ENCODE peak calls at places on chromosomes 13 and 19, in seven cellular contexts. One of them, this sample, is unnamed.

GRCh38 chr13:29897102-29897501 is 46.7 kb upstream of the UBL3 start:
- DNase-seq in breast epithelium: no peak
- DNase-seq in A549: no peak
- DNase-seq in body of pancreas: no peak
- DNase-seq in stomach: no peak
- DNase-seq in right lobe of liver: no peak
- DNase-seq in lower leg skin: no peak
- DNase-seq in this sample: no peak

GRCh38 chr13:78413887-78414553 is 189.3 kb downstream of the POU4F1 start:
- DNase-seq in stomach: no peak
- DNase-seq in right lobe of liver: no peak
- DNase-seq in A549: no peak
- DNase-seq in body of pancreas: no peak
- DNase-seq in breast epithelium: no peak
- DNase-seq in lower leg skin: no peak
- DNase-seq in this sample: no peak

GRCh38 chr19:52600639-52601024 is 30.5 kb downstream of the ZNF701 start:
- DNase-seq in stomach: peak; percentile 33
- DNase-seq in body of pancreas: no peak
- DNase-seq in right lobe of liver: peak; percentile 59
- DNase-seq in lower leg skin: peak; percentile 87
- DNase-seq in A549: no peak
- DNase-seq in breast epithelium: no peak
- DNase-seq in this sample: no peak

GRCh38 chr19:42594617-42595489 is at the start of gene CEACAM8:
- DNase-seq in stomach: no peak
- DNase-seq in lower leg skin: no peak
- DNase-seq in A549: no peak
- DNase-seq in body of pancreas: no peak
- DNase-seq in breast epithelium: no peak
- DNase-seq in right lobe of liver: no peak
- DNase-seq in this sample: no peak

GRCh38 chr13:64397699-64398098 is 2832.4 kb downstream of the PCDH9 start:
- DNase-seq in stomach: no peak
- DNase-seq in right lobe of liver: no peak
- DNase-seq in body of pancreas: no peak
- DNase-seq in A549: no peak
- DNase-seq in breast epithelium: no peak
- DNase-seq in lower leg skin: no peak
- DNase-seq in this sample: no peak

GRCh38 chr13:50403311-50403710 is 388.1 kb downstream of the KCNRG start:
- DNase-seq in breast epithelium: peak; percentile 34
- DNase-seq in body of pancreas: peak; percentile 52
- DNase-seq in right lobe of liver: no peak
- DNase-seq in A549: no peak
- DNase-seq in stomach: peak; percentile 44
- DNase-seq in lower leg skin: no peak
- DNase-seq in this sample: no peak

GRCh38 chr13:109704771-109705628 is 81.4 kb downstream of the IRS2 start:
- DNase-seq in body of pancreas: peak; percentile 64
- DNase-seq in right lobe of liver: peak; percentile 89
- DNase-seq in breast epithelium: no peak
- DNase-seq in lower leg skin: peak; percentile 88
- DNase-seq in A549: peak; percentile 22
- DNase-seq in stomach: peak; percentile 57
- DNase-seq in this sample: peak; percentile 58

GRCh38 chr13:96216543-96216942 is 126.6 kb downstream of the HS6ST3 start:
- DNase-seq in A549: no peak
- DNase-seq in stomach: no peak
- DNase-seq in lower leg skin: no peak
- DNase-seq in breast epithelium: no peak
- DNase-seq in right lobe of liver: no peak
- DNase-seq in body of pancreas: no peak
- DNase-seq in this sample: no peak

GRCh38 chr19:36209372-36209771 is 5.1 kb downstream of the ZNF565 start:
- DNase-seq in right lobe of liver: no peak
- DNase-seq in body of pancreas: no peak
- DNase-seq in A549: no peak
- DNase-seq in lower leg skin: no peak
- DNase-seq in breast epithelium: no peak
- DNase-seq in stomach: no peak
- DNase-seq in this sample: no peak

DNA sequence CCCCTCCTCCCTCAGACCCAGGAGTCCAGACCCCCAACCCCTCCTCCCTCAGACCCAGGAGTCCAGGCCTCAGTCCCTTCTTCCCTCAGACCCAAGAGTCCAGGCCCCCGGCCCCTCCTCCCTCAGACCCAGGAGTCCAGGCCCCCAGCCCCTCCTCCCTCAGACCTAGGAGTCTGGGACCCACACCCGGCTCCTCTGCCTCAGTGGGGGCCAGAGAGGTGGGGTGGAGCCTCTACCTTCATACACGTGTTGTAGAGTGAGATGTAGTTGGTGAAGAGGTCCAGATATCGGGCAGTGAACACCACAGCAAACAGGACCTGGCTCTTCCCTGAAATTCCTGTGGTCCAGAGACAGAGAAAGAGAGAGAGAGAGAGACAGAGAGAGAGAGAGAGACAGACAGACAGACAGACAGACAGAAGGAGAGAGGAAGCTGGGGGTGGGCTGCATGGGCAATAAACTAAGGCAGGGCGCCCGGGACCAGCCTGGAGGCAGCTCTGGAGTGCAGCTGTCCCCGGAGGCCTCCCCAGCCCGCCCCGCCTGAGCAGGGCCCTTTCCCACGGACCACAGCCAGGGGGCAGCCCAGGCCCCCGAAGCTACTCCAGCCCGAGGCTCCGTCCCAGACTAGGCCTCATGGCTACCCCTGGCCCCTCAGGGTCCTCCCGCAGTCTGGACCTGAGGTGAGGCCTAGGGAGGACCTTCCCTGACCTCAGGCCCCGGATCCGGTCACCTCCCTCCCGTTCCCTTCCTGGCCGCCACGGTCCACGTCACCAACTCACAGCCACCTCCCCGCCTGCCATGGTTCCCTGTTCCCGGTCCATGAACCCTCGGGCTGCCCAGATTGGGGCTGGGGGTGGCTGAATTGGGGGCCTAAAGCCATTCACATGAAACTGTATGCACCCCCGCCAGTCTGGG is 907 bp downstream of the KDELR1 start:
- DNase-seq in body of pancreas: peak; percentile 72
- DNase-seq in stomach: peak; percentile 70
- DNase-seq in right lobe of liver: peak; percentile 77
- DNase-seq in breast epithelium: peak; percentile 50
- DNase-seq in lower leg skin: peak; percentile 92
- DNase-seq in A549: no peak
- DNase-seq in this sample: no peak
- TF ChIP-seq POLR2A in body of pancreas: no peak
- TF ChIP-seq POLR2A in stomach: no peak
- TF ChIP-seq POLR2A in right lobe of liver: peak; percentile 23
- TF ChIP-seq POLR2A in breast epithelium: no peak
- TF ChIP-seq POLR2A in lower leg skin: no peak
- TF ChIP-seq POLR2A in A549: no peak
- TF ChIP-seq POLR2A in this sample: no peak

GRCh38 chr13:20716951-20717350 is 13.5 kb downstream of the IL17D start:
- DNase-seq in A549: no peak
- DNase-seq in body of pancreas: no peak
- DNase-seq in right lobe of liver: no peak
- DNase-seq in lower leg skin: no peak
- DNase-seq in breast epithelium: no peak
- DNase-seq in stomach: no peak
- DNase-seq in this sample: peak; percentile 76

GRCh38 chr13:20715340-20715732 is 11.8 kb downstream of the IL17D start:
- DNase-seq in stomach: no peak
- DNase-seq in right lobe of liver: no peak
- DNase-seq in A549: no peak
- DNase-seq in lower leg skin: no peak
- DNase-seq in body of pancreas: no peak
- DNase-seq in breast epithelium: no peak
- DNase-seq in this sample: no peak

GRCh38 chr13:20719783-20720182 is 16.3 kb downstream of the IL17D start:
- DNase-seq in breast epithelium: no peak
- DNase-seq in body of pancreas: no peak
- DNase-seq in A549: no peak
- DNase-seq in stomach: no peak
- DNase-seq in right lobe of liver: no peak
- DNase-seq in lower leg skin: no peak
- DNase-seq in this sample: peak; percentile 84

GRCh38 chr13:20718958-20719566 is 15.6 kb downstream of the IL17D start:
- DNase-seq in right lobe of liver: no peak
- DNase-seq in stomach: no peak
- DNase-seq in breast epithelium: no peak
- DNase-seq in A549: no peak
- DNase-seq in body of pancreas: no peak
- DNase-seq in lower leg skin: no peak
- DNase-seq in this sample: no peak

DNA sequence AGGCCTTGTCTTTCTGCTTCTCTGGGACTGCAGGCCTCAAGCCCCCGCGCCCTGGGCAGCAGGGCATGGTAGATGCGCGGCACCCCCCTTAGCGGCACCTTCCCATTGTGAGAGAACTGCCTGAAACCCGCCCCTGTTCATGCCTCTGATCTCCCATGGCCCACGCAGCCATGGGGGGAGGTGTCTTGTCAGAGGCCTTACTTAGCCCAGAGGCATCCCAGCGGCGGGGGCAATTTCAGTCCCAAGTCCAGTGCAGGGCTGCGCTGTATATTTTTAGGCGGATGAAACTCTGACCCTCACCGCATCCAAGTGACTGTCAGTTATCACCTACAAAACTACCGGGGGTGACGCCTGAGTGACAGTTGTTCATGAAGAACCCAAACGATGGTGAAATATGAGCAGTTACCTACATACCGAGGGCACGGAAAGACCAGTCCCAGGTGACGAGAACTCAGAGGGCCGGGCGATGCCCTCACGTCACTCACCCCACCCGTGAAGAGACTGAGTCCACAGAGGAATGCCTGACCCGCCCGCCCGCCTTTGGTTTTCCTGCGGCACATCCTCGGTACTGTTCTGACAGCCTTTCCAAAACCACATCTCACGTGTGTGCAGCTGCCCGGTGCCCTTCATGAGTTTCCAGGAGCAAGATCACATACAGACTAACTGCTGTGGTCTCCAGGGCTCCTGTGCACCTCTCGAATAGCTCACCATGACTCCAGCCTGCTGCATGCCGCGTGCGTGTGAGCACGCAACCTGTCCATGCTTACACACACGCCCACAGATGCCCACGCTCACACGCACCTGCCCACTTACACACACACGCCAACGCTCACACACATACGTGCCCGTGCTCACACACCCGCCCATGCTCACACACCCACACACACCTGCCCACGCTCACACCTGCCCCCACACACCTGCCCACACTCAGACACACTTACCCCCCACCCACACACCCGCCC is 14.4 kb downstream of the IL17D start:
- DNase-seq in right lobe of liver: no peak
- DNase-seq in breast epithelium: no peak
- DNase-seq in stomach: no peak
- DNase-seq in body of pancreas: no peak
- DNase-seq in A549: no peak
- DNase-seq in lower leg skin: no peak
- DNase-seq in this sample: peak; percentile 61
- H3K4me3 ChIP-seq in right lobe of liver: no peak overlapping the region
- H3K4me3 ChIP-seq in breast epithelium: no peak overlapping the region
- H3K4me3 ChIP-seq in stomach: no peak overlapping the region
- H3K4me3 ChIP-seq in body of pancreas: no peak overlapping the region
- H3K4me3 ChIP-seq in A549: no peak overlapping the region
- H3K4me3 ChIP-seq in lower leg skin: no peak overlapping the region
- H3K4me3 ChIP-seq in this sample: peak overlapping the region; percentile 7

GRCh38 chr19:32580901-32581703 is at the start of gene PDCD5:
- DNase-seq in lower leg skin: peak; percentile 99
- DNase-seq in body of pancreas: peak; percentile 97
- DNase-seq in right lobe of liver: peak; percentile 98
- DNase-seq in breast epithelium: peak; percentile 94
- DNase-seq in A549: peak; percentile 98
- DNase-seq in stomach: peak; percentile 97
- DNase-seq in this sample: peak; percentile 94
- TF ChIP-seq POLR2A in lower leg skin: no peak
- TF ChIP-seq POLR2A in body of pancreas: peak; percentile 70
- TF ChIP-seq POLR2A in right lobe of liver: peak; percentile 82
- TF ChIP-seq POLR2A in breast epithelium: no peak
- TF ChIP-seq POLR2A in A549: peak; percentile 98
- TF ChIP-seq POLR2A in stomach: no peak
- TF ChIP-seq POLR2A in this sample: peak; percentile 83

GRCh38 chr19:1567848-1568227 is 287 bp downstream of the MEX3D start:
- DNase-seq in right lobe of liver: no peak
- DNase-seq in A549: no peak
- DNase-seq in body of pancreas: no peak
- DNase-seq in stomach: no peak
- DNase-seq in breast epithelium: no peak
- DNase-seq in lower leg skin: no peak
- DNase-seq in this sample: no peak

GRCh38 chr19:1569997-1570396 is 1.9 kb upstream of the MEX3D start:
- DNase-seq in body of pancreas: no peak
- DNase-seq in A549: no peak
- DNase-seq in stomach: no peak
- DNase-seq in lower leg skin: no peak
- DNase-seq in breast epithelium: no peak
- DNase-seq in right lobe of liver: no peak
- DNase-seq in this sample: no peak

GRCh38 chr19:1568320-1569019 is at the start of gene MEX3D:
- DNase-seq in stomach: peak; percentile 87
- DNase-seq in lower leg skin: peak; percentile 92
- DNase-seq in breast epithelium: peak; percentile 62
- DNase-seq in body of pancreas: peak; percentile 78
- DNase-seq in A549: peak; percentile 62
- DNase-seq in right lobe of liver: peak; percentile 83
- DNase-seq in this sample: peak; percentile 62

GRCh38 chr19:1566392-1567115 is 1.6 kb downstream of the MEX3D start:
- DNase-seq in right lobe of liver: no peak
- DNase-seq in lower leg skin: peak; percentile 92
- DNase-seq in breast epithelium: peak; percentile 72
- DNase-seq in A549: peak; percentile 50
- DNase-seq in body of pancreas: peak; percentile 66
- DNase-seq in stomach: peak; percentile 71
- DNase-seq in this sample: no peak

GRCh38 chr19:1567116-1567847 is 843 bp downstream of the MEX3D start:
- DNase-seq in stomach: peak; percentile 45
- DNase-seq in right lobe of liver: no peak
- DNase-seq in breast epithelium: peak; percentile 31
- DNase-seq in body of pancreas: peak; percentile 24
- DNase-seq in lower leg skin: no peak
- DNase-seq in A549: no peak
- DNase-seq in this sample: no peak
- H3K4me3 ChIP-seq in stomach: peak overlapping the region; percentile 76
- H3K4me3 ChIP-seq in right lobe of liver: peak overlapping the region; percentile 56
- H3K4me3 ChIP-seq in breast epithelium: peak overlapping the region; percentile 73
- H3K4me3 ChIP-seq in body of pancreas: peak overlapping the region; percentile 52
- H3K4me3 ChIP-seq in lower leg skin: peak overlapping the region; percentile 50
- H3K4me3 ChIP-seq in A549: peak overlapping the region; percentile 76
- H3K4me3 ChIP-seq in this sample: peak overlapping the region; percentile 50

GRCh38 chr19:6752257-6753177 is 13.0 kb downstream of the TRIP10 start:
- DNase-seq in body of pancreas: no peak
- DNase-seq in lower leg skin: peak; percentile 82
- DNase-seq in breast epithelium: no peak
- DNase-seq in A549: no peak
- DNase-seq in stomach: no peak
- DNase-seq in right lobe of liver: peak; percentile 88
- DNase-seq in this sample: no peak
- TF ChIP-seq POLR2A in body of pancreas: no peak
- TF ChIP-seq POLR2A in lower leg skin: no peak
- TF ChIP-seq POLR2A in breast epithelium: no peak
- TF ChIP-seq POLR2A in A549: no peak
- TF ChIP-seq POLR2A in stomach: no peak
- TF ChIP-seq POLR2A in right lobe of liver: peak; percentile 45
- TF ChIP-seq POLR2A in this sample: no peak